ENCODE peak calls at places on chromosomes 3 and 15, in four cellular contexts. F is aorta, I is HAP-1, R is thoracic aorta. N is an unnamed sample.
A peak's percentile ranks its signal among the peaks of the same experiment; 100 is the strongest.

GRCh38 chr3:130892759-130893239 is 1.1 kb upstream of the ATP2C1 start:
- DNase-seq in I (peak; percentile 70), R (peak; percentile 46), F (peak; percentile 68), N (peak; percentile 94)

GRCh38 chr3:4571690-4572334 is 78.7 kb downstream of the ITPR1 start:
- DNase-seq in F (no peak), I (no peak), R (no peak), N (no peak)

GRCh38 chr15:38745611-38746010 is 181.0 kb upstream of the RASGRP1 start:
- DNase-seq in F (no peak), R (no peak), I (no peak), N (no peak)

GRCh38 chr3:177300039-177300833 is 103.0 kb upstream of the TBL1XR1 start:
- DNase-seq in R (no peak), F (peak; percentile 63), I (no peak), N (no peak)

GRCh38 chr3:62084558-62084957 is 288.8 kb downstream of the FEZF2 start:
- DNase-seq in I (no peak), F (no peak), R (no peak), N (no peak)

GRCh38 chr3:131658771-131659170 is 156.0 kb upstream of the MRPL3 start:
- DNase-seq in R (no peak), F (no peak), I (no peak), N (no peak)

GRCh38 chr3:73448761-73449290 is 175.9 kb downstream of the PDZRN3 start:
- DNase-seq in F (no peak), I (no peak), R (no peak), N (no peak)

GRCh38 chr3:83003917-83004316 is 1242.5 kb upstream of the GBE1 start:
- DNase-seq in I (no peak), R (no peak), F (no peak), N (no peak)

GRCh38 chr3:129441782-129442181 is 1.8 kb downstream of the IFT122 start:
- DNase-seq in R (no peak), I (no peak), F (no peak), N (no peak)

GRCh38 chr15:48331796-48332641 is 790 bp downstream of the DUT start:
- DNase-seq in F (peak; percentile 78), R (peak; percentile 15), I (peak; percentile 67), N (no peak)

GRCh38 chr3:60081381-60082095 is 1031.7 kb upstream of the CFAP20DC start:
- DNase-seq in I (no peak), F (no peak), R (no peak), N (no peak)

GRCh38 chr3:187989458-187990153 is 164.4 kb upstream of the LPP start:
- DNase-seq in I (peak; percentile 55), F (no peak), R (no peak), N (no peak)

DNA sequence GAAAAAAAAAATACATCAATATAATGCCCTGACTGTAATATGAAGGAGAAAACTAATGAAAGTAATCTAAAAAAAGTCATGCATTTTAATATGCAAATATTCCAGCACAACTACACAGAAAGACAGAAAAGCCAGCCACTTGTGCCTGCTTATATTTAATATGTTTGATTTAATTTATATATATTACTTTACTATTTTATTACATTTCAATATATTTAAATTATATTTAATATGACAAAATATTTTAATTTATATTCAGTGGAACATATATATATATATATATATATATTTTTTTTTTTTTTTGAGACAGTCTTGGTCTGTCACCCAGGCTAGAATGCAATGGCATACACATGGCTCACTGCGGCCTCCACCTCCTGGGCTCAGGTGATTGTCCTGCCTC is 14.1 kb upstream of the SAMD7 start:
- DNase-seq in I (no peak), R (no peak), F (no peak), N (no peak)
- H3K36me3 ChIP-seq in I (no peaks in the 10 kb centered on the region), R (no peaks in the 10 kb centered on the region), F (no peaks in the 10 kb centered on the region), N (no peaks in the 10 kb centered on the region)

DNA sequence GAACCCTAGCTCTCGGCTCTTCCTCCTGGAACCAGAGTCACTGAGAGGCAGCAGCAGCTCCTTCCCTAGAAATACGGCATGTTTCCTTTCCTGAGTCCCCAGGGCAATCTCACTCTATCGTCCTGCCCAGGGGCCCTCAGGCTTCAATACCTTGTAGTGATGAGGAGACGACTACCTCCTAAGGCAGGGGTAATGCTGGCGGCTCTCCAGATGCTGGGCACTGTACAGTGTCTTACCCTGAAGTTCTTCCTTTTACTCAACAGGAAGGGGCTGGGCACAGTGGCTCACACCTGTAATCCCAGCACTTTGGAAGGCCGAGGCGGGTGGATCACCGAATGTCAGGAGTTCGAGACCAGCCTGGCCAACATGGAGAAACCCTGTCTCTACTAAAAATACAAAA is 13.5 kb downstream of the TMEM44 start:
- DNase-seq in F (peak; percentile 38), R (no peak), I (no peak), N (no peak)
- H3K36me3 ChIP-seq in F (no peaks in the 10 kb centered on the region), R (no peaks in the 10 kb centered on the region), I (no peaks in the 10 kb centered on the region), N (peaks cover 7% of the 10 kb centered on the region)

DNA sequence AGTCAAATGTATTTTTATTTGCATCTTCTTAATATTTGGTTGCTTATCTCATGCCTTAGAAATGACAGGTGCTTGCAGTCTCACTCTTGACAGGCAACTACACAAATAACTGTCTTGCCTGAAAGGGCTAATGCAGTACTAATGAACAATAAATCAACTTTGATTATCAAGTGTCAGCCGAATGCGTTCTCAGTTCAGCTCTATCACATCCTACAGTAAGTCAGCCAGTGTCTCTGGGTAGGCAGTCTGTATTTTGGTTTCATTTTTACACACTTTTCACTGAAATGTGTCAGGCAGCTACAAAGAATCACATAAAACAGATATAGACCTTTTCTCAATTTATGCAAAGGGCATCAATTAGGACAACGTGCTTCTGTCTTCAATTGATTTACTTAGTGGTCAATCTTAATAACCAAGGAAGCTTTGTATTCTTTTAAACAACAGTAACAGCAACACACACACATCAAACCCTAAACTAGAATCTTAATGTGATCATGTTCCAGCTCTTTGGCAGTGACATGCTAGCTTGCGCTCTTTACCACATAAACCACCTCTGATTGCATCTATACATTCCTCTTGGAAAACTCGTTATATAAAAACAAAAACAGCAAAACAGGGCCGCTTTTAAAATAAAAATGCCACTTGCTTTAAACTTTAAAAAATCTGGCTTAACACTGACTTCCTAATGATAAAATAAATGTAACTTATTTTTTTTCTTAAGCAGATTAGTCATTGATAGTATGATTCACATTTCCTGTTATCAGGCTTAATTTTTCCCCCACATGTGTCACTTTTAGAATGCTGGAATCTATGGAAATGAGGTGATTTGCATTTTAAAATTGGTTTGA is 520.4 kb downstream of the FOXP1 start:
- DNase-seq in I (peak; percentile 22), F (no peak), R (no peak), N (no peak)
- H3K36me3 ChIP-seq in I (no peaks in the 10 kb centered on the region), F (no peaks in the 10 kb centered on the region), R (no peaks in the 10 kb centered on the region), N (no peaks in the 10 kb centered on the region)

DNA sequence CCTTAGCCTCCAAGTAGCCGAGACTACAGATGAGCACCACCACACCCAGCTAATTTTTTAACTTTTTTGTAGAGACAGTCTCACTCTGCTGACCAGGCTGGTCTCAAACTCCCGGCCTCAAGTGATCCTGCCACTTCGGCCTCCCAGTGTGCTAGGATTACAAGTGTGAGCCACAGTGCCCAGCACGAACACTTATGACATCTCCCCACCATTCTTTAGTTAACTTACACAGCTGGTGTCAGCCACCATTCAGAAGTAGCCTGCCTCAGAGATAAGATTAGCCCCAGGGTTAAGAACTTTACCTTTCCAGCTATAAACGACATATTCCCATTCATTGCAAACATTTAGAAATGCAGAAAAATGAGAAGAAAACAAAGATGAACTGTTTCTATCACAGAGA is 58.2 kb downstream of the TRPM7 start:
- DNase-seq in I (no peak), R (no peak), F (no peak), N (no peak)
- H3K36me3 ChIP-seq in I (peaks cover 35% of the 10 kb centered on the region), R (peaks cover 21% of the 10 kb centered on the region), F (peaks cover 4% of the 10 kb centered on the region), N (peaks cover 73% of the 10 kb centered on the region)

GRCh38 chr15:82553846-82554245 is 13.6 kb upstream of the RPS17 start:
- DNase-seq in I (no peak), R (no peak), F (no peak), N (no peak)

GRCh38 chr15:82554351-82554750 is 14.1 kb upstream of the RPS17 start:
- DNase-seq in F (no peak), I (no peak), R (no peak), N (no peak)

GRCh38 chr15:82552861-82553260 is 12.6 kb upstream of the RPS17 start:
- DNase-seq in F (no peak), I (no peak), R (no peak), N (no peak)

GRCh38 chr15:82554857-82555256 is 14.6 kb upstream of the RPS17 start:
- DNase-seq in I (no peak), R (no peak), F (no peak), N (no peak)

GRCh38 chr15:82556315-82557035 is 16.2 kb upstream of the RPS17 start:
- DNase-seq in F (no peak), I (no peak), R (no peak), N (no peak)
- H3K36me3 ChIP-seq in F (no peaks in the 10 kb centered on the region), I (no peaks in the 10 kb centered on the region), R (peaks cover 4% of the 10 kb centered on the region), N (no peaks in the 10 kb centered on the region)

DNA sequence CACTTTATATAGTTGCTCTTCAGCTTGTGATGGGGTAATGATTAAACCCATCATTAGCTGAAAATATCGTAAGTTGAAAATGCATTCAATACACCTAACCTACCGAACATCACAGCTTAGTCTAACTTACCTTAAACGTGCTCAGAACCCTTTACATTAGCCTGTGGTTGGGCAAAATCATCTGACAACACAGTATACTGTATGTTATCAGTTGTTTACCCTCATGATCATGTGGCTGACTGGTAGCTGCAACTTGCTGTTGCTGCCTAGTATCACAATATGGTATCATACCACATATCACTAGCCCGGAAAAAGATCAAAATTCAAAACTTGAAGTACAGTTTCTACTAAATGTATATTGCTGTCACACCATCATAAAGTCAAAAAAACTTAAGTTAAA is 9.5 kb downstream of the ZNF280D start:
- DNase-seq in F (no peak), I (no peak), R (no peak), N (no peak)
- H3K36me3 ChIP-seq in F (no peaks in the 10 kb centered on the region), I (no peaks in the 10 kb centered on the region), R (no peaks in the 10 kb centered on the region), N (peaks cover 34% of the 10 kb centered on the region)

GRCh38 chr3:35789039-35789438 is 149.7 kb downstream of the ARPP21 start:
- DNase-seq in I (no peak), F (no peak), R (no peak), N (no peak)
- H3K36me3 ChIP-seq in I (no peaks in the 10 kb centered on the region), F (no peaks in the 10 kb centered on the region), R (no peaks in the 10 kb centered on the region), N (no peaks in the 10 kb centered on the region)

GRCh38 chr3:38253704-38254103 is 11.9 kb upstream of the SLC22A13 start:
- DNase-seq in R (no peak), I (no peak), F (no peak), N (no peak)
- H3K36me3 ChIP-seq in R (peaks cover 14% of the 10 kb centered on the region), I (peaks cover 47% of the 10 kb centered on the region), F (peaks cover 18% of the 10 kb centered on the region), N (peaks cover 15% of the 10 kb centered on the region)

GRCh38 chr15:92123848-92124631 is 269.6 kb upstream of the ST8SIA2 start:
- DNase-seq in I (no peak), R (no peak), F (no peak), N (no peak)

GRCh38 chr15:92128788-92129187 is 264.9 kb upstream of the ST8SIA2 start:
- DNase-seq in F (no peak), I (no peak), R (no peak), N (no peak)

GRCh38 chr15:92122259-92122658 is 268.8 kb downstream of the SLCO3A1 start:
- DNase-seq in R (no peak), F (no peak), I (no peak), N (no peak)

GRCh38 chr15:92121047-92121446 is 267.5 kb downstream of the SLCO3A1 start:
- DNase-seq in R (no peak), I (no peak), F (no peak), N (no peak)

DNA sequence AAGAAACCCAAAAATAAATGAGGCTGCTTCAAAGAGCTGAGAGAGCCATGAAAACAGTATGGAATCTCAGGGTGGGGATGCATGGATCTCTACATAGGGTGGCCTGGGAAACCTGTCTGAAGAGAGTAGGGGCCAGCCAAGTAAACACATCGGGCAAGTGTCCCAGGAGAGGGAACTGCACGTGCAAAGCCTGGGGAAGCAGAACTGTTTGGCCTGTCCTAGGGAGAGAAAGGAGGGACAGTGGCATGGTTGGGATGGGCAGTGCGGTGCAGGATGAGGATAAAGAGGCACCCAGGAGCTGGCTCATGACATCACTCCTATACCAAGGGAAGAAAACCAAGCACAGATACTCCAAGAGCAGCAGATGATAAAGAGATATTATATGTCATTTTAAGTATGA is 269.0 kb upstream of the ST8SIA2 start:
- DNase-seq in F (no peak), R (no peak), I (no peak), N (no peak)
- H3K36me3 ChIP-seq in F (peaks cover 8% of the 10 kb centered on the region), R (peaks cover 35% of the 10 kb centered on the region), I (no peaks in the 10 kb centered on the region), N (no peaks in the 10 kb centered on the region)

N was measured in SK-N-MC.